ENCODE peak calls at places on chromosomes 5 and 9, in six cellular contexts. O, K, D, T, F and X are unnamed samples.
A peak's percentile ranks its signal among the peaks of the same experiment; 100 is the strongest.

GRCh38 chr5:142053434-142054253 is 40.8 kb upstream of the GNPDA1 start:
- DNase-seq in O (no peak), K (no peak), D (no peak), T (no peak), F (no peak), X (no peak)

GRCh38 chr5:3535414-3536211 is 60.0 kb upstream of the IRX1 start:
- DNase-seq in O (no peak), K (no peak), D (no peak), T (no peak), F (peak; percentile 79), X (no peak)

GRCh38 chr9:12719431-12719830 is 26.2 kb downstream of the TYRP1 start:
- DNase-seq in O (no peak), K (peak; percentile 22), D (no peak), T (peak; percentile 26), F (no peak), X (no peak)

GRCh38 chr9:10961883-10962282 is 349.1 kb upstream of the PTPRD start:
- DNase-seq in O (no peak), K (no peak), D (no peak), T (no peak), F (no peak), X (no peak)

GRCh38 chr5:173707392-173707791 is 90.9 kb upstream of the BOD1 start:
- DNase-seq in O (no peak), K (peak; percentile 84), D (no peak), T (no peak), F (no peak), X (no peak)

GRCh38 chr5:59569608-59570334 is 323.8 kb downstream of the PDE4D start:
- DNase-seq in O (no peak), K (no peak), D (no peak), T (no peak), F (no peak), X (no peak)

GRCh38 chr9:8660383-8660782 is 860.8 kb upstream of the DMAC1 start:
- DNase-seq in O (no peak), K (no peak), D (no peak), T (no peak), F (no peak), X (no peak)

GRCh38 chr5:10519729-10520128 is 44.1 kb upstream of the ANKRD33B start:
- DNase-seq in O (no peak), K (no peak), D (no peak), T (no peak), F (no peak), X (no peak)

GRCh38 chr5:145660897-145661650 is 174.1 kb downstream of the PRELID2 start:
- DNase-seq in O (no peak), K (no peak), D (no peak), T (no peak), F (no peak), X (no peak)

GRCh38 chr9:82790868-82791267 is 272.1 kb downstream of the RASEF start:
- DNase-seq in O (no peak), K (no peak), D (no peak), T (no peak), F (no peak), X (no peak)
- TF ChIP-seq TAF1 in O (no peak), K (no peak), D (no peak), T (no peak), F (no peak), X (no peak)

GRCh38 chr9:126861707-126862460 is 1.4 kb downstream of the ZBTB34 start:
- DNase-seq in O (no peak), K (no peak), D (no peak), T (no peak), F (peak; percentile 25), X (no peak)

GRCh38 chr9:126860077-126860756 is at the start of gene ZBTB34:
- DNase-seq in O (peak; percentile 9), K (peak; percentile 96), D (peak; percentile 63), T (peak; percentile 35), F (peak; percentile 82), X (peak; percentile 66)

GRCh38 chr9:126862461-126862830 is 2.0 kb downstream of the ZBTB34 start:
- DNase-seq in O (no peak), K (no peak), D (no peak), T (no peak), F (no peak), X (no peak)

GRCh38 chr9:126859111-126859510 is 1.3 kb upstream of the ZBTB34 start:
- DNase-seq in O (no peak), K (no peak), D (no peak), T (no peak), F (no peak), X (no peak)

DNA sequence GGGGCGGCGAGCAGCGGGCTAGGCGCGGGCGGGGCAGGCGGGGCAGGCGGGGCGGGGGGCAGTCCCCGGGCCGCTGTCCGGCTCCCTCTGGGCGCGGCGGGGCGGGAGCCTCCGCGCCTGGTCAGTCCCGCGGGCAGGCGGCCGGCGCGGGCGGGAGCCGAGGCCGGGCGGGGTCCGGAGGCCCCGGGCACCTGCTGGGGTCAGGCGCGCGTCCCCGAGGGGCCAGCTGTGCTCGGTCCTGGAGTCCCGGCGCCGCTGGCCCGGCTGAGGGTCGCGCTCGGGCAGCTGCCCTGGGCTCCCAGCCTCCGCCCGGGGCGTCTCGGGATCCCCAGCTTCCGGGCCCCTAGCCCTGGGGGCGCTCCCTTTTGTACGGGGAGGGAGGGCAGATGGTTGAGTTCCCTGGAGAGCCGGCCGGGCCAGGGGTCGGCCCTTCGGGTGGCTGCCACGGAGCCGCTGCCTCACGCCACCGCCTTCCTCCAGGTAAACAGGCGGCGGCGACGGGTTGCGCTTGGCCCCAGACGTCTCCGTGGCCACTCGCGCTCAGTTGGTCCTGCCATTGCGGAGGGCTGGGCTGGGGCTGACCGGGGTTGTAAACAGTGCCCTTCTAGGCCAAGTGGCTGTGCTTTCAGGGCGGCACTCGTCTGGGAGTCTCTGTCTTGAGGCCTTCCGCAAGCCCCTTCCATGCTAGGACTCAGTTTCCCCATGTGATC is 473 bp downstream of the ZBTB34 start:
- DNase-seq in O (no peak), K (peak; percentile 84), D (no peak), T (no peak), F (peak; percentile 33), X (peak; percentile 29)
- TF ChIP-seq TAF1 in O (no peak), K (no peak), D (no peak), T (peak; percentile 20), F (no peak), X (no peak)

GRCh38 chr5:170107674-170108073 is 2.0 kb downstream of the FOXI1 start:
- DNase-seq in O (no peak), K (no peak), D (no peak), T (no peak), F (no peak), X (no peak)
- TF ChIP-seq TAF1 in O (no peak), K (no peak), D (no peak), T (no peak), F (no peak), X (no peak)

DNA sequence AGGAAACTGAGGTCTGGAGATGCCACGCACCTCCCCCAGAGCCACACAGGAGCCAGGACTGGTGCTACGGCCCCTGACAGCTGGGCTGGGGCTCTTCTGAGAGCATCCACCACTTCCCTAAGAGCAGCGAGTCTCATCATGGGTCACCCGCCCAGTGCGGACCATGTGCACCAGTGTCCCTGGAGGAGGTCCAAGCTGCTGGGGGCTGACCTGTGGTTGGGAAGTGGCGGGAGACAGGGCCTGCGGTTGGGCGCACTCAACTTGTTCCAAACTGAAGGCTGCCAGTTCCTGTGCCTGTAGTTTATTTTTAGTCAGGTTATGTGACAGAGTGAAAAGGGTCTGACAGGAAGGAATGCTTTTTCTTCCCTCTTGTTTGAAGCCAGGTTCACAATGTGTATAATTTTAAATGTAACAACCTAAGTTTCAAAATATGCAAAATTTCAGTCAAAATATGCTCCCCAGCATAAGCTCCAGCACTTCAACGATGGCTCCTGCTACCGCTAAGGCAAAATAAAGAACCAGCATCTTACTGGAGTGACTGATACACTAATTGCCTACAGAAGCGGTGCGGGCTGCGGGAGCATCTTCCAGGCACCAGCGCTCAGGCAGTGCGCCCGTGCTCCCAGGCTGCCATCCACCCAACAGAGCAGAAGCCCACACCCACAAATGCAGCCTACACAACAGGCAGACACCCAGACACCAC is 14.8 kb downstream of the BARHL1 start:
- DNase-seq in O (no peak), K (no peak), D (no peak), T (no peak), F (no peak), X (no peak)
- TF ChIP-seq TAF1 in O (no peak), K (no peak), D (no peak), T (no peak), F (no peak), X (no peak)

GRCh38 chr9:133826289-133827085 is 88.3 kb upstream of the SARDH start:
- DNase-seq in O (no peak), K (peak; percentile 76), D (no peak), T (no peak), F (no peak), X (no peak)
- TF ChIP-seq TAF1 in O (no peak), K (no peak), D (no peak), T (no peak), F (no peak), X (no peak)

GRCh38 chr9:87036482-87036881 is 89.2 kb upstream of the GAS1 start:
- DNase-seq in O (no peak), K (no peak), D (no peak), T (no peak), F (no peak), X (no peak)

GRCh38 chr9:87034891-87035290 is 87.6 kb upstream of the GAS1 start:
- DNase-seq in O (no peak), K (peak; percentile 42), D (no peak), T (no peak), F (no peak), X (no peak)

GRCh38 chr9:87040410-87041009 is 93.2 kb upstream of the GAS1 start:
- DNase-seq in O (no peak), K (no peak), D (no peak), T (no peak), F (peak; percentile 9), X (no peak)

GRCh38 chr9:87039809-87040392 is 92.6 kb upstream of the GAS1 start:
- DNase-seq in O (no peak), K (no peak), D (no peak), T (no peak), F (no peak), X (no peak)

GRCh38 chr9:87035868-87036267 is 88.6 kb upstream of the GAS1 start:
- DNase-seq in O (no peak), K (no peak), D (no peak), T (no peak), F (no peak), X (no peak)
- TF ChIP-seq TAF1 in O (no peak), K (no peak), D (no peak), T (no peak), F (no peak), X (no peak)